ENCODE peak calls at places on chromosomes 4 and X, in four cellular contexts. X is mesenchymal stem cell, U is OCI-LY7, C is esophagus muscularis mucosa. D is an unnamed sample.

GRCh38 chr4:184016742-184017668 is 111.9 kb downstream of the STOX2 start:
- DNase-seq in X (peak; percentile 97), U (no peak), C (no peak), D (no peak)

GRCh38 chrX:18855919-18856644 is 127.8 kb downstream of the PHKA2 start:
- DNase-seq in X (peak; percentile 55), U (no peak), C (no peak), D (no peak)

GRCh38 chr4:140635606-140636005 is 66.8 kb upstream of the UCP1 start:
- DNase-seq in X (no peak), U (no peak), C (no peak), D (no peak)

GRCh38 chrX:55008571-55009358 is 8.6 kb downstream of the APEX2 start:
- DNase-seq in X (peak; percentile 24), U (no peak), C (no peak), D (no peak)

GRCh38 chrX:49059209-49060191 is 701 bp downstream of the CCDC120 start:
- DNase-seq in X (no peak), U (no peak), C (no peak), D (no peak)

GRCh38 chrX:16827225-16827624 is 41.0 kb downstream of the TXLNG start:
- DNase-seq in X (no peak), U (no peak), C (no peak), D (no peak)

GRCh38 chrX:108139303-108139702 is 47.7 kb downstream of the ATG4A start:
- DNase-seq in X (no peak), U (peak; percentile 11), C (no peak), D (no peak)

GRCh38 chrX:40158036-40158706 is 60.4 kb upstream of the BCOR start:
- DNase-seq in X (peak; percentile 38), U (peak; percentile 51), C (no peak), D (peak; percentile 6)

GRCh38 chrX:38583185-38583584 is 21.8 kb downstream of the TSPAN7 start:
- DNase-seq in X (no peak), U (no peak), C (no peak), D (no peak)

GRCh38 chrX:38577738-38578137 is 16.4 kb downstream of the TSPAN7 start:
- DNase-seq in X (no peak), U (no peak), C (no peak), D (no peak)

GRCh38 chrX:38575888-38576287 is 14.5 kb downstream of the TSPAN7 start:
- DNase-seq in X (no peak), U (no peak), C (no peak), D (no peak)

GRCh38 chrX:38574858-38575257 is 13.5 kb downstream of the TSPAN7 start:
- DNase-seq in X (no peak), U (no peak), C (no peak), D (no peak)

GRCh38 chrX:38578152-38578551 is 16.8 kb downstream of the TSPAN7 start:
- DNase-seq in X (no peak), U (no peak), C (no peak), D (no peak)
- H3K27ac ChIP-seq in X (no peak overlapping the region), U (no peak overlapping the region), C (no peak overlapping the region), D (no peak overlapping the region)

DNA sequence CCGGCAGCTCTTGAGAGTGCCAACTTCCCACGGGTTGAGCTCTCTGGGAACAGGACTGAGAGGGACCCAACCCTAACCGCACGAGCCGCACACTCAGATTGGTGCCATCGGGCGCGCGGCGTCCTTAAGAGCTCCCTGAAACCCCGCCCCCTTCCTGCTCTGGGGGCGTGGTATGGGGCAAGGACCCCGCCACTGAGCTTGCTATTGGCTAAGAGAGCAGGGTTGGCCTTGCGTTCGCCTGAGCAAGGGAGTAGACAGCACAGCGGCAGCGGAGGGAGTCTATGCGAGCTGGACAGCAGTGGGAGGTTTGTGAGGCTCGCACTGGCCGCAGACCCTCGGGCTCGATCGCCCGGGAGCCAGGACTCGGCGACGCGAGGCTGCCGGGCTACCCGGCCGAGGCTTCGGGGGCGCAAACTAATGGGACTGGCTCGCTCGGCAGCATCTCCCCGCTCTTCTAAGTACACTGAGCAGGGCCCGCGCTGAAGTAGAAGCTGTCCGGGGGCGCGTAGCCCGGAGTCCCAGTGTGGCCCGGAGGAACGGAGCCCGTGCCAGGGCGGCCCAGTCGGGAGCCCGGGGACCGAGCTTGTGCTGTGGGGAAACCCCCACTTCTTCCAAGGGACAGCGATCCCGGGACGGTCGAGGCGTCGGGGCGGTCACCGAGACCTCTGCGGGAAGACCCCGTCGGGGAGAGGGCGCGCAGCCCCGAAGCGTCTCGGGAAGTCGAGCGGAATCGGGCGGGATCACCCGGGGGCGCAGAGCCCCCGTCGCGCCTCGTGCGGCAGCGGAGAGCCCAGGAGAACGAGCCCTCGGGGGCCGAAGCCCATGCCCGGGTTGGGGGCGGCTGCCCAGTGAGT is at the start of gene EFNB1:
- DNase-seq in X (peak; percentile 96), U (peak; percentile 92), C (peak; percentile 96), D (peak; percentile 93)
- H3K27ac ChIP-seq in X (peak within 1 kb of the TSS; percentile 2), U (no peak within 1 kb of the TSS), C (peak within 1 kb of the TSS; percentile 81), D (no peak within 1 kb of the TSS)

GRCh38 chr4:169079942-169080827 is 70.1 kb upstream of the CBR4 start:
- DNase-seq in X (peak; percentile 70), U (no peak), C (no peak), D (no peak)

GRCh38 chr4:169085015-169085414 is 75.0 kb upstream of the CBR4 start:
- DNase-seq in X (no peak), U (no peak), C (no peak), D (no peak)

GRCh38 chr4:169080970-169081369 is 70.9 kb upstream of the CBR4 start:
- DNase-seq in X (peak; percentile 38), U (peak; percentile 1), C (no peak), D (no peak)
- H3K27ac ChIP-seq in X (peak overlapping the region; percentile 13), U (no peak overlapping the region), C (peak overlapping the region; percentile 47), D (peak overlapping the region; percentile 52)

GRCh38 chr4:104549736-104550135 is 55.0 kb upstream of the CXXC4 start:
- DNase-seq in X (no peak), U (no peak), C (no peak), D (no peak)
- H3K27ac ChIP-seq in X (no peak overlapping the region), U (no peak overlapping the region), C (no peak overlapping the region), D (no peak overlapping the region)

DNA sequence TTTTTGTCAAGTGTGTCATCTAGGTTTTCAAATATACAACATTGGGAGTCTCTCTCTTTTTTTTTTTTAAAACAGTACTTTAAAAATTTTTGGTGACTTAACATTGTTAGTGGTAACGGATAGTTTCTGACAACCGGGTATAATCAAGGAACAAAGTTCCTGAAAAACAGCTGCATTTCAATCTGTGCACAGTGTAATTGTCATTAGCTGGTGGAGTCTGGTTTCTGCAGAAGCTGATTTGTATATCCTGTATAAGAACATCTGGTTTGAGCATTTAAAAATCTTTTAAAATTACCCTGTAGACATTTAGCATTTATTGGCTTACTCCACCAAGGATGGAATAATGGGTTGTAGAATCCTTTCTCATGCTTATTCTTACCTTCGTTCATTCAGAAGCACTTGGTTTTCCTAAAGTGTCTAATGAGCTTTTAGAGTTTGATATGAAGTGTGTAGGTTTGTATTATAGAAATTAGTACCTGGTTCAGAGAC is 11.2 kb downstream of the JADE1 start:
- DNase-seq in X (no peak), U (peak; percentile 25), C (no peak), D (no peak)
- H3K27ac ChIP-seq in X (no peak overlapping the region), U (no peak overlapping the region), C (no peak overlapping the region), D (no peak overlapping the region)

GRCh38 chrX:115333446-115333845 is 43.9 kb downstream of the LUZP4 start:
- DNase-seq in X (peak; percentile 65), U (no peak), C (no peak), D (no peak)
- H3K27ac ChIP-seq in X (no peak overlapping the region), U (no peak overlapping the region), C (peak overlapping the region; percentile 37), D (no peak overlapping the region)

GRCh38 chr4:86896596-86896995 is 4.4 kb upstream of the C4orf36 start:
- DNase-seq in X (no peak), U (no peak), C (no peak), D (no peak)

GRCh38 chr4:86892639-86892965 is 380 bp upstream of the C4orf36 start:
- DNase-seq in X (no peak), U (no peak), C (no peak), D (no peak)

GRCh38 chr4:86893136-86893535 is 914 bp upstream of the C4orf36 start:
- DNase-seq in X (no peak), U (no peak), C (no peak), D (no peak)

GRCh38 chr4:86895692-86896488 is 3.7 kb upstream of the C4orf36 start:
- DNase-seq in X (peak; percentile 78), U (peak; percentile 73), C (no peak), D (no peak)

DNA sequence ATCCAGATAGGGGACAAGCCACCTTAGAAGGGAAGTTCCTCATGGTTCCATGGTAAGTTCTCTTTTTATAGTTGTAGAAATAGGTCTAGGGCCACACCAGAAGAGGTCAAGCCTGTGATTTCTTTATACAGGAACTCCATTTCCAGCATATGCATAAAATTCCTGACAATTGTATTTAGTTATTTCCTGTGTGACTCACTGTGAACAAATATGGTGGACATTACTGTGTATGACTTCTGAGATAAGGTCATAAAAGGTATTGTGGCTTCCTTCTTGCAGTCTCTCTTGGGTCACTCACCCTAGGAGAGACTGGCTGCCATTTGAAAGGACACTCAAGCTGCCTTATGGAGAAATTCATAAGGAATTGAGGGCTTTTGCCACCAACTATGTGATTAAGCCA is 2.2 kb upstream of the C4orf36 start:
- DNase-seq in X (no peak), U (no peak), C (no peak), D (no peak)
- H3K27ac ChIP-seq in X (no peak overlapping the region), U (no peak overlapping the region), C (no peak overlapping the region), D (no peak overlapping the region)

GRCh38 chr4:1793496-1793840 is 375 bp downstream of the FGFR3 start:
- DNase-seq in X (peak; percentile 29), U (no peak), C (no peak), D (no peak)

GRCh38 chr4:1795304-1796195 is 2.5 kb downstream of the FGFR3 start:
- DNase-seq in X (no peak), U (no peak), C (no peak), D (no peak)

GRCh38 chr4:1794809-1795303 is 1.8 kb downstream of the FGFR3 start:
- DNase-seq in X (no peak), U (no peak), C (no peak), D (no peak)

GRCh38 chr4:1792832-1793495 is at the start of gene FGFR3:
- DNase-seq in X (peak; percentile 11), U (no peak), C (no peak), D (no peak)

DNA sequence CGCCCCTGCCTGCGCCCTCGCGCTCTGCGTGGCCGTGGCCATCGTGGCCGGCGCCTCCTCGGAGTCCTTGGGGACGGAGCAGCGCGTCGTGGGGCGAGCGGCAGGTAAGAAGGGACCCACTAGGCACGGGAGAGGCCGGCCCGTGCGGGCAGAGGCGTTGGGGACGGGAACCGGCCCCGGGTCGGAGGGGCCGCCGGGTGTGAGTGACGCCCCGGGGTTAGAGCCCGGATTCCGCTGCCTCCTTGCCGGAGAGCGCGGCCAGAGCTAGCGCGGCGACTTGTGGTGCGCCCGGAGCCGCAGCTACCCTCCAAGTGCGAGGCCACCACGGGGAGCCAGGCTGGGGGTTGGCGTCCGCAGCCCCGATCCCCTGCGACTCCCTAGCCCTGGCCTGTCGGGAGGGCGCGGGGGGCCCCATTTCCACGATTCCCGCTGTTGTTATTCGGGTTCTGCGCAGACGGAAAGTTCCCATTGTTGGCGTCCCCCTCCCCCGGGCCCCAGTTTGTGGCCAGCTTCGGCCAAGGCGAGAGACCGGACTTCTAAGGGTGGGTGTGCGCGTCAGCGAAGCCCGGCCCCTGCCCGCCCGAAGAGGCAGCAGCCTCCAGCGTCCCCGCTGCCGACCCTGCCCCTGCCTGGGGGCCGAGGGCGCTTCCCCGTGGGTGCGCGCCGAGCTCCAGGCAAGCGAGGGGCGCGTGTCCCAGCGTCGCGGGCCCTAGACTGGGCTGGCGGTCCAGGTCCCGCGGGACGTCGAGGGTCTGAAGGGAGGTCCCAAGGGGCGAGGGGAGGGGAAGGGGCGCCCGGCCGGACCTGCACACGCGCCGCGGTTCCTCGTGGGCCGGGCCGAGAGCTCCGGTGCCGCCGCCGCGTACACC is 1.1 kb downstream of the FGFR3 start:
- DNase-seq in X (peak; percentile 46), U (no peak), C (no peak), D (no peak)
- H3K27ac ChIP-seq in X (no peak overlapping the region), U (no peak overlapping the region), C (no peak overlapping the region), D (peak overlapping the region; percentile 16)

D was measured in caudate nucleus.